ENCODE peak calls at places on chromosomes 1 and 21, in nine cellular contexts. One of them, this sample, is unnamed.
A peak's percentile ranks its signal among the peaks of the same experiment; 100 is the strongest.

GRCh38 chr1:112061056-112061455 is 71.6 kb upstream of the KCND3 start:
- DNase-seq in endothelial cell: no peak
- DNase-seq in Right ventricle myocardium inferior: no peak
- DNase-seq in stimulated activated CD4-positive, alpha-beta T cell treated with anti-CD3 and anti-CD28 coated beads, Interleukin-1b, Interleukin-23, amount 100 ng/mL, for 48 hours: no peak
- DNase-seq in GM10248: no peak
- DNase-seq in NCI-H524: no peak
- DNase-seq in ELR: no peak
- DNase-seq in D341Med: no peak
- DNase-seq in astrocyte of the spinal cord: no peak
- DNase-seq in this sample: no peak

GRCh38 chr1:12162459-12163137 is 4.2 kb upstream of the TNFRSF1B start:
- DNase-seq in ELR: no peak
- DNase-seq in D341Med: no peak
- DNase-seq in GM10248: no peak
- DNase-seq in stimulated activated CD4-positive, alpha-beta T cell treated with anti-CD3 and anti-CD28 coated beads, Interleukin-1b, Interleukin-23, amount 100 ng/mL, for 48 hours: no peak
- DNase-seq in NCI-H524: no peak
- DNase-seq in Right ventricle myocardium inferior: peak; percentile 35
- DNase-seq in endothelial cell: no peak
- DNase-seq in astrocyte of the spinal cord: no peak
- DNase-seq in this sample: no peak

GRCh38 chr1:40899230-40899870 is 37.2 kb upstream of the CITED4 start:
- DNase-seq in endothelial cell: no peak
- DNase-seq in astrocyte of the spinal cord: no peak
- DNase-seq in Right ventricle myocardium inferior: no peak
- DNase-seq in ELR: no peak
- DNase-seq in NCI-H524: no peak
- DNase-seq in stimulated activated CD4-positive, alpha-beta T cell treated with anti-CD3 and anti-CD28 coated beads, Interleukin-1b, Interleukin-23, amount 100 ng/mL, for 48 hours: no peak
- DNase-seq in D341Med: no peak
- DNase-seq in GM10248: no peak
- DNase-seq in this sample: no peak

GRCh38 chr1:181013144-181013543 is 9.5 kb downstream of the STX6 start:
- DNase-seq in Right ventricle myocardium inferior: no peak
- DNase-seq in GM10248: no peak
- DNase-seq in astrocyte of the spinal cord: no peak
- DNase-seq in NCI-H524: no peak
- DNase-seq in endothelial cell: no peak
- DNase-seq in ELR: no peak
- DNase-seq in D341Med: no peak
- DNase-seq in stimulated activated CD4-positive, alpha-beta T cell treated with anti-CD3 and anti-CD28 coated beads, Interleukin-1b, Interleukin-23, amount 100 ng/mL, for 48 hours: no peak
- DNase-seq in this sample: no peak

GRCh38 chr1:59355361-59355760 is 58.5 kb downstream of the FGGY start:
- DNase-seq in Right ventricle myocardium inferior: no peak
- DNase-seq in GM10248: no peak
- DNase-seq in NCI-H524: no peak
- DNase-seq in endothelial cell: no peak
- DNase-seq in astrocyte of the spinal cord: no peak
- DNase-seq in stimulated activated CD4-positive, alpha-beta T cell treated with anti-CD3 and anti-CD28 coated beads, Interleukin-1b, Interleukin-23, amount 100 ng/mL, for 48 hours: no peak
- DNase-seq in D341Med: no peak
- DNase-seq in ELR: no peak
- DNase-seq in this sample: no peak

GRCh38 chr1:32816676-32817158 is 441 bp downstream of the YARS1 start:
- DNase-seq in NCI-H524: no peak
- DNase-seq in D341Med: no peak
- DNase-seq in stimulated activated CD4-positive, alpha-beta T cell treated with anti-CD3 and anti-CD28 coated beads, Interleukin-1b, Interleukin-23, amount 100 ng/mL, for 48 hours: no peak
- DNase-seq in GM10248: no peak
- DNase-seq in ELR: peak; percentile 47
- DNase-seq in Right ventricle myocardium inferior: no peak
- DNase-seq in endothelial cell: peak; percentile 20
- DNase-seq in astrocyte of the spinal cord: peak; percentile 37
- DNase-seq in this sample: no peak

GRCh38 chr21:17427831-17428483 is 84.9 kb upstream of the CXADR start:
- DNase-seq in stimulated activated CD4-positive, alpha-beta T cell treated with anti-CD3 and anti-CD28 coated beads, Interleukin-1b, Interleukin-23, amount 100 ng/mL, for 48 hours: no peak
- DNase-seq in GM10248: no peak
- DNase-seq in endothelial cell: no peak
- DNase-seq in D341Med: no peak
- DNase-seq in astrocyte of the spinal cord: no peak
- DNase-seq in Right ventricle myocardium inferior: no peak
- DNase-seq in ELR: no peak
- DNase-seq in NCI-H524: no peak
- DNase-seq in this sample: no peak

GRCh38 chr1:66237722-66238479 is 296.1 kb upstream of the SGIP1 start:
- DNase-seq in GM10248: no peak
- DNase-seq in ELR: no peak
- DNase-seq in stimulated activated CD4-positive, alpha-beta T cell treated with anti-CD3 and anti-CD28 coated beads, Interleukin-1b, Interleukin-23, amount 100 ng/mL, for 48 hours: no peak
- DNase-seq in astrocyte of the spinal cord: no peak
- DNase-seq in D341Med: no peak
- DNase-seq in NCI-H524: no peak
- DNase-seq in Right ventricle myocardium inferior: no peak
- DNase-seq in endothelial cell: no peak
- DNase-seq in this sample: no peak

GRCh38 chr1:213987876-213988638 is at the start of gene PROX1:
- DNase-seq in GM10248: peak; percentile 63
- DNase-seq in stimulated activated CD4-positive, alpha-beta T cell treated with anti-CD3 and anti-CD28 coated beads, Interleukin-1b, Interleukin-23, amount 100 ng/mL, for 48 hours: peak; percentile 55
- DNase-seq in D341Med: peak; percentile 85
- DNase-seq in NCI-H524: peak; percentile 76
- DNase-seq in endothelial cell: peak; percentile 79
- DNase-seq in ELR: peak; percentile 84
- DNase-seq in astrocyte of the spinal cord: peak; percentile 93
- DNase-seq in Right ventricle myocardium inferior: peak; percentile 81
- DNase-seq in this sample: peak; percentile 90

GRCh38 chr1:64505232-64505943 is 35.5 kb downstream of the CACHD1 start:
- DNase-seq in ELR: peak; percentile 42
- DNase-seq in astrocyte of the spinal cord: no peak
- DNase-seq in Right ventricle myocardium inferior: peak; percentile 69
- DNase-seq in D341Med: peak; percentile 63
- DNase-seq in GM10248: peak; percentile 22
- DNase-seq in NCI-H524: peak; percentile 65
- DNase-seq in endothelial cell: peak; percentile 39
- DNase-seq in stimulated activated CD4-positive, alpha-beta T cell treated with anti-CD3 and anti-CD28 coated beads, Interleukin-1b, Interleukin-23, amount 100 ng/mL, for 48 hours: peak; percentile 37
- DNase-seq in this sample: no peak